ENCODE peak calls at places on chromosomes 2 and 18, in five cellular contexts. One of them, this sample, is unnamed.

GRCh38 chr2:113834057-113834720 is 55.7 kb upstream of the ACTR3 start:
- DNase-seq in nephron progenitor cell: no peak
- DNase-seq in hypothalamus: no peak
- DNase-seq in endodermal cell: no peak
- DNase-seq in WTC11: no peak
- DNase-seq in this sample: no peak

GRCh38 chr18:36378194-36378593 is 80.7 kb downstream of the FHOD3 start:
- DNase-seq in hypothalamus: no peak
- DNase-seq in nephron progenitor cell: peak
- DNase-seq in endodermal cell: no peak
- DNase-seq in WTC11: no peak
- DNase-seq in this sample: no peak

GRCh38 chr2:230408244-230408842 is 7.7 kb upstream of the SP100 start:
- DNase-seq in WTC11: no peak
- DNase-seq in hypothalamus: no peak
- DNase-seq in endodermal cell: no peak
- DNase-seq in nephron progenitor cell: no peak
- DNase-seq in this sample: no peak

GRCh38 chr2:61658841-61659780 is 121.0 kb upstream of the XPO1 start:
- DNase-seq in WTC11: no peak
- DNase-seq in endodermal cell: no peak
- DNase-seq in hypothalamus: no peak
- DNase-seq in nephron progenitor cell: no peak
- DNase-seq in this sample: peak

GRCh38 chr18:69469444-69469919 is 68.8 kb downstream of the DOK6 start:
- DNase-seq in WTC11: peak
- DNase-seq in endodermal cell: peak
- DNase-seq in hypothalamus: no peak
- DNase-seq in nephron progenitor cell: peak
- DNase-seq in this sample: no peak

GRCh38 chr2:201432038-201432437 is 19.2 kb downstream of the TRAK2 start:
- DNase-seq in nephron progenitor cell: no peak
- DNase-seq in WTC11: no peak
- DNase-seq in hypothalamus: no peak
- DNase-seq in endodermal cell: no peak
- DNase-seq in this sample: no peak

GRCh38 chr2:26892916-26893524 is 45.1 kb downstream of the DPYSL5 start:
- DNase-seq in endodermal cell: no peak
- DNase-seq in nephron progenitor cell: no peak
- DNase-seq in hypothalamus: no peak
- DNase-seq in WTC11: no peak
- DNase-seq in this sample: no peak

GRCh38 chr2:37459095-37459981 is 114.9 kb downstream of the QPCT start:
- DNase-seq in nephron progenitor cell: no peak
- DNase-seq in hypothalamus: no peak
- DNase-seq in endodermal cell: no peak
- DNase-seq in WTC11: no peak
- DNase-seq in this sample: no peak

GRCh38 chr2:86832334-86833096 is 29.2 kb downstream of the CD8B start:
- DNase-seq in WTC11: no peak
- DNase-seq in nephron progenitor cell: no peak
- DNase-seq in endodermal cell: no peak
- DNase-seq in hypothalamus: no peak
- DNase-seq in this sample: no peak

GRCh38 chr2:240323601-240324291 is 111.7 kb upstream of the GPC1 start:
- DNase-seq in WTC11: no peak
- DNase-seq in hypothalamus: no peak
- DNase-seq in endodermal cell: peak
- DNase-seq in nephron progenitor cell: no peak
- DNase-seq in this sample: no peak

GRCh38 chr2:218291318-218291933 is 877 bp downstream of the TMBIM1 start:
- DNase-seq in endodermal cell: no peak
- DNase-seq in hypothalamus: no peak
- DNase-seq in nephron progenitor cell: no peak
- DNase-seq in WTC11: no peak
- DNase-seq in this sample: no peak

GRCh38 chr2:239803764-239804111 is 221.4 kb downstream of the NDUFA10 start:
- DNase-seq in endodermal cell: peak
- DNase-seq in hypothalamus: no peak
- DNase-seq in nephron progenitor cell: no peak
- DNase-seq in WTC11: no peak
- DNase-seq in this sample: no peak

GRCh38 chr2:204982303-204982702 is 437.0 kb downstream of the PARD3B start:
- DNase-seq in endodermal cell: peak
- DNase-seq in WTC11: no peak
- DNase-seq in nephron progenitor cell: no peak
- DNase-seq in hypothalamus: no peak
- DNase-seq in this sample: no peak

GRCh38 chr2:100821913-100822260 is 1.9 kb downstream of the NPAS2 start:
- DNase-seq in hypothalamus: no peak
- DNase-seq in WTC11: no peak
- DNase-seq in endodermal cell: no peak
- DNase-seq in nephron progenitor cell: no peak
- DNase-seq in this sample: no peak